ENCODE peak calls at places on chromosomes 2 and 18, in ten cellular contexts. I, Y, Q, G, H, N, Z, U, W and J are unnamed samples.
A peak's percentile ranks its signal among the peaks of the same experiment; 100 is the strongest.

GRCh38 chr2:109736177-109736827 is 57.8 kb upstream of the RGPD5 start:
- DNase-seq in N (peak; percentile 59), Y (peak; percentile 69), U (peak; percentile 59), H (peak; percentile 59), I (peak; percentile 55), G (peak; percentile 68), Z (peak; percentile 74), Q (peak; percentile 66), W (peak; percentile 48), J (peak; percentile 34)

GRCh38 chr2:219687882-219688559 is 60.6 kb downstream of the SLC4A3 start:
- DNase-seq in Q (no peak), Y (no peak), N (no peak), W (no peak), G (no peak), H (peak; percentile 90), I (peak; percentile 61), U (peak; percentile 84), Z (no peak), J (no peak)

GRCh38 chr18:60982958-60983357 is 350.3 kb upstream of the CDH20 start:
- DNase-seq in U (no peak), G (no peak), I (no peak), N (no peak), Z (no peak), H (no peak), Q (no peak), Y (no peak), W (no peak), J (no peak)

GRCh38 chr2:4272261-4272858 is 569.0 kb downstream of the DCDC2C start:
- DNase-seq in H (no peak), Y (no peak), Q (no peak), U (no peak), I (no peak), W (no peak), N (no peak), Z (no peak), G (no peak), J (no peak)

GRCh38 chr2:191298306-191298705 is 53.1 kb downstream of the MYO1B start:
- DNase-seq in H (no peak), U (no peak), N (no peak), Z (no peak), I (no peak), G (peak; percentile 33), W (no peak), Y (no peak), Q (no peak), J (no peak)

GRCh38 chr18:55920063-55920462 is 332.1 kb upstream of the TCF4 start:
- DNase-seq in Y (no peak), Q (no peak), N (no peak), U (no peak), H (peak; percentile 4), W (no peak), G (no peak), Z (no peak), I (no peak), J (no peak)

GRCh38 chr2:40584432-40584831 is 132.5 kb upstream of the SLC8A1 start:
- DNase-seq in Y (no peak), W (no peak), Z (no peak), I (no peak), N (no peak), U (peak; percentile 78), Q (no peak), H (peak; percentile 36), G (peak; percentile 47), J (no peak)

GRCh38 chr2:33321236-33321731 is 155.2 kb upstream of the RASGRP3 start:
- DNase-seq in Z (no peak), W (peak; percentile 34), G (peak; percentile 88), H (peak; percentile 19), I (no peak), N (no peak), Y (no peak), U (no peak), Q (peak; percentile 56), J (no peak)

GRCh38 chr2:151030663-151031230 is 230.9 kb downstream of the RBM43 start:
- DNase-seq in Z (peak; percentile 13), H (no peak), W (no peak), Q (no peak), I (no peak), Y (no peak), N (no peak), U (no peak), G (no peak), J (no peak)

GRCh38 chr2:2523395-2524339 is 192.6 kb upstream of the MYT1L start:
- DNase-seq in N (no peak), Q (no peak), G (no peak), Y (no peak), H (no peak), U (no peak), W (no peak), Z (no peak), I (no peak), J (no peak)

GRCh38 chr2:65040414-65041261 is 15.6 kb upstream of the CEP68 start:
- DNase-seq in N (peak; percentile 88), Y (peak; percentile 82), I (peak; percentile 74), W (peak; percentile 71), H (peak; percentile 88), Z (peak; percentile 90), Q (peak; percentile 88), G (peak; percentile 85), U (peak; percentile 84), J (peak; percentile 52)
- TF ChIP-seq CTCF in N (peak; percentile 97), Y (peak; percentile 82), I (peak; percentile 90), W (peak; percentile 95), H (peak; percentile 97), Z (peak; percentile 96), Q (peak; percentile 98), G (peak; percentile 95), U (peak; percentile 91), J (peak; percentile 84)

GRCh38 chr2:97747285-97747684 is 33.9 kb downstream of the ZAP70 start:
- DNase-seq in N (no peak), I (no peak), Q (no peak), U (no peak), Z (no peak), H (no peak), W (no peak), Y (no peak), G (no peak), J (no peak)

GRCh38 chr2:97750017-97750416 is 36.6 kb downstream of the ZAP70 start:
- DNase-seq in U (no peak), Q (no peak), W (no peak), N (no peak), I (no peak), H (no peak), Z (no peak), G (no peak), Y (no peak), J (no peak)

GRCh38 chr2:97747716-97748115 is 34.3 kb downstream of the ZAP70 start:
- DNase-seq in N (no peak), H (no peak), Q (no peak), G (peak; percentile 45), Y (no peak), I (no peak), W (no peak), Z (no peak), U (no peak), J (no peak)

GRCh38 chr2:97749611-97750010 is 36.2 kb downstream of the ZAP70 start:
- DNase-seq in H (no peak), N (no peak), G (no peak), I (peak; percentile 72), W (no peak), Y (no peak), Q (no peak), U (no peak), Z (no peak), J (no peak)

DNA sequence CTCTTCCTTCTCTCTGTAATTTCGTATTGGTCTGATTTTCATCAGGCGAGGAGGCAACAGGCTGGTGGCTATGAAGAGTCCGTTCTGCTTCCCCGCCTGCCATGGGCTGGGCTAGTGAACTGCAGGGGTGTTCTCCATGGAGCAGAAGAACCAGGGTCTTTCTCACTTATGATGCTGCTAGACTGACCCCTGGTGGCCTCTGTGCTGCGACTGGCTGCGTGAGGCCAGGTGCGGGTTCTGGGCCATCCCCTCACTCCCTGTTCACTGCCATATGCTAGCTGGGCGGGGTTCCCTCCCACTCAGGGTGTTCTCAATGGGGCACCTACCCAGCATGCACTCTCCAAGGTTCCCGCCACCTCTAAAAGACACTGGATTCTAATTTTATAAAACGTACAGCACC is 35.0 kb downstream of the ZAP70 start:
- DNase-seq in W (no peak), U (no peak), I (peak; percentile 91), Y (peak; percentile 75), H (peak; percentile 26), Q (no peak), G (peak; percentile 14), N (no peak), Z (peak; percentile 51), J (peak; percentile 30)
- TF ChIP-seq CTCF in W (peak; percentile 22), U (peak; percentile 41), I (peak; percentile 87), Y (peak; percentile 67), H (no peak), Q (peak; percentile 17), G (peak; percentile 25), N (no peak), Z (peak; percentile 39), J (peak; percentile 54)

DNA sequence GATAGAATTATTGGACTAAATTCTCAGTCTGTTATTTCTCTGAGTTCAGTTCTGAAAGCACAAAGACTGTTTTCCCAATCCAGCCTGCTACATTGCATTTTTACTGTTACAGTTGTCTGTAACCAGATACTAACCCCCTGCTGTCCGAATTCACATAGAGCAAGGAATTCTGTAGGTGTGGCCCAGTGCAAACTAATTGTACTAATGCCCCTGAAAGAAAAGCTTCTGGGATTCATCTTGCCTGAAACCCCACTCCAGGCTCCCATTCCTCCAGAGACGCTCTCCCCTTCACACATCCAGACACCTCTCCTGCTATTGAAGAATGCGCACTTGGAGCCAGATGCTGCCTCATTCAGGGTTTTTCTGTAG is 127.0 kb downstream of the TTC32 start:
- DNase-seq in Q (no peak), U (no peak), H (no peak), Z (no peak), W (peak; percentile 54), Y (peak; percentile 63), G (no peak), N (no peak), I (peak; percentile 49), J (no peak)
- TF ChIP-seq CTCF in Q (no peak), U (no peak), H (no peak), Z (no peak), W (no peak), Y (no peak), G (no peak), N (no peak), I (no peak), J (no peak)

GRCh38 chr2:156189143-156189542 is 143.4 kb downstream of the NR4A2 start:
- DNase-seq in H (no peak), Z (no peak), W (no peak), N (no peak), Q (no peak), G (no peak), U (no peak), I (no peak), Y (no peak), J (no peak)

GRCh38 chr2:156189584-156189983 is 142.9 kb downstream of the NR4A2 start:
- DNase-seq in Y (no peak), Q (no peak), H (no peak), N (no peak), G (no peak), I (no peak), Z (no peak), U (no peak), W (no peak), J (no peak)

GRCh38 chr2:156190532-156190931 is 142.0 kb downstream of the NR4A2 start:
- DNase-seq in U (no peak), H (no peak), N (no peak), W (no peak), Q (no peak), G (no peak), Y (no peak), I (no peak), Z (no peak), J (no peak)

GRCh38 chr2:156191547-156191946 is 141.0 kb downstream of the NR4A2 start:
- DNase-seq in Y (no peak), Z (no peak), Q (no peak), G (peak; percentile 34), U (peak; percentile 31), I (no peak), N (no peak), W (no peak), H (peak; percentile 46), J (no peak)

GRCh38 chr2:156192468-156192867 is 140.1 kb downstream of the NR4A2 start:
- DNase-seq in Z (no peak), W (no peak), G (peak; percentile 7), Y (no peak), U (peak; percentile 12), H (no peak), I (no peak), Q (no peak), N (no peak), J (no peak)
- TF ChIP-seq CTCF in Z (peak; percentile 20), W (peak; percentile 31), G (peak; percentile 27), Y (peak; percentile 30), U (peak; percentile 21), H (no peak), I (peak; percentile 40), Q (peak; percentile 21), N (no peak), J (no peak)